ENCODE peak calls at places on chromosome 13, in five cellular contexts. One of them, this sample, is unnamed.

GRCh38 chr13:42367836-42368235 is 95.9 kb downstream of the AKAP11 start:
- DNase-seq in H1: no peak
- DNase-seq in H9: no peak
- DNase-seq in mesenchymal stem cell: peak; percentile 29
- DNase-seq in trophoblast cell: no peak
- DNase-seq in this sample: no peak

GRCh38 chr13:105518086-105518485 is 1017.4 kb downstream of the EFNB2 start:
- DNase-seq in H1: no peak
- DNase-seq in H9: no peak
- DNase-seq in mesenchymal stem cell: peak; percentile 25
- DNase-seq in trophoblast cell: peak; percentile 39
- DNase-seq in this sample: no peak

GRCh38 chr13:94110011-94110410 is 369.5 kb downstream of the DCT start:
- DNase-seq in H1: no peak
- DNase-seq in H9: no peak
- DNase-seq in mesenchymal stem cell: no peak
- DNase-seq in trophoblast cell: no peak
- DNase-seq in this sample: no peak

GRCh38 chr13:114339779-114340534 is 25.7 kb downstream of the CHAMP1 start:
- DNase-seq in H1: no peak
- DNase-seq in H9: no peak
- DNase-seq in mesenchymal stem cell: peak; percentile 47
- DNase-seq in trophoblast cell: peak; percentile 50
- DNase-seq in this sample: no peak

GRCh38 chr13:105763851-105764250 is 771.6 kb downstream of the EFNB2 start:
- DNase-seq in H1: no peak
- DNase-seq in H9: no peak
- DNase-seq in mesenchymal stem cell: peak; percentile 47
- DNase-seq in trophoblast cell: no peak
- DNase-seq in this sample: no peak

GRCh38 chr13:45718063-45718462 is 15.9 kb downstream of the CBY2 start:
- DNase-seq in H1: no peak
- DNase-seq in H9: peak; percentile 41
- DNase-seq in mesenchymal stem cell: no peak
- DNase-seq in trophoblast cell: peak; percentile 70
- DNase-seq in this sample: no peak

GRCh38 chr13:107994137-107994536 is 221.2 kb downstream of the LIG4 start:
- DNase-seq in H1: no peak
- DNase-seq in H9: no peak
- DNase-seq in mesenchymal stem cell: no peak
- DNase-seq in trophoblast cell: no peak
- DNase-seq in this sample: no peak

GRCh38 chr13:101712026-101712348 is 259.5 kb downstream of the ITGBL1 start:
- DNase-seq in H1: no peak
- DNase-seq in H9: no peak
- DNase-seq in mesenchymal stem cell: no peak
- DNase-seq in trophoblast cell: no peak
- DNase-seq in this sample: no peak

GRCh38 chr13:72174549-72174948 is 307.5 kb upstream of the DACH1 start:
- DNase-seq in H1: no peak
- DNase-seq in H9: no peak
- DNase-seq in mesenchymal stem cell: no peak
- DNase-seq in trophoblast cell: no peak
- DNase-seq in this sample: no peak

GRCh38 chr13:42821437-42821836 is 40.1 kb downstream of the FAM216B start:
- DNase-seq in H1: no peak
- DNase-seq in H9: no peak
- DNase-seq in mesenchymal stem cell: peak; percentile 54
- DNase-seq in trophoblast cell: no peak
- DNase-seq in this sample: no peak

GRCh38 chr13:40096357-40096911 is 441.0 kb downstream of the COG6 start:
- DNase-seq in H1: no peak
- DNase-seq in H9: no peak
- DNase-seq in mesenchymal stem cell: no peak
- DNase-seq in trophoblast cell: no peak
- DNase-seq in this sample: no peak

GRCh38 chr13:53142301-53142700 is 113.7 kb downstream of the OLFM4 start:
- DNase-seq in H1: no peak
- DNase-seq in H9: no peak
- DNase-seq in mesenchymal stem cell: no peak
- DNase-seq in trophoblast cell: no peak
- DNase-seq in this sample: no peak

GRCh38 chr13:53143757-53144320 is 115.2 kb downstream of the OLFM4 start:
- DNase-seq in H1: no peak
- DNase-seq in H9: no peak
- DNase-seq in mesenchymal stem cell: no peak
- DNase-seq in trophoblast cell: no peak
- DNase-seq in this sample: no peak

GRCh38 chr13:53144826-53145225 is 116.2 kb downstream of the OLFM4 start:
- DNase-seq in H1: no peak
- DNase-seq in H9: no peak
- DNase-seq in mesenchymal stem cell: no peak
- DNase-seq in trophoblast cell: no peak
- DNase-seq in this sample: no peak

GRCh38 chr13:53138369-53139036 is 109.9 kb downstream of the OLFM4 start:
- DNase-seq in H1: no peak
- DNase-seq in H9: no peak
- DNase-seq in mesenchymal stem cell: peak; percentile 61
- DNase-seq in trophoblast cell: no peak
- DNase-seq in this sample: no peak

GRCh38 chr13:53141336-53141735 is 112.7 kb downstream of the OLFM4 start:
- DNase-seq in H1: no peak
- DNase-seq in H9: no peak
- DNase-seq in mesenchymal stem cell: no peak
- DNase-seq in trophoblast cell: no peak
- DNase-seq in this sample: no peak
- H2BK12ac ChIP-seq in H1: no peak overlapping the region
- H2BK12ac ChIP-seq in H9: no peak overlapping the region
- H2BK12ac ChIP-seq in mesenchymal stem cell: no peak overlapping the region
- H2BK12ac ChIP-seq in trophoblast cell: no peak overlapping the region
- H2BK12ac ChIP-seq in this sample: no peak overlapping the region

DNA sequence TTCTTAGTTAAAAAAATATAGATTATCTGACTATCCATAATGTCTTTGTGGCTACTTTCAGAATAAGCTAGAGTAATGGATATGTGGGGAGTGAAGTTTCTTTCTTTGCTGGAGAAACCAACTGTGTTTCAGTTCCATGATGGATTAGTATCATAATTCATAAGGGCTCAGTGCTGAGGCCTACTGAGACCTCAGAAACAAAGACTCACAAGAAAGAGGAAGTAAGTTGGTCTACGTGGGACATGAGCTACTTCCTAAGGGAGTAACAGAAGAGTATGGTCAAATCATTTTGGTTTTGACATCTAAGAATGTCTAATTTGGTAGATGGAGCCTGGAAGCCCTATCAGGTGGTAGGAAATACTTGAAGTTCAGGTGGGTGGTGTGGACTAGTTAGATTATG is 99.0 kb upstream of the HTR2A start:
- DNase-seq in H1: no peak
- DNase-seq in H9: no peak
- DNase-seq in mesenchymal stem cell: no peak
- DNase-seq in trophoblast cell: no peak
- DNase-seq in this sample: no peak
- H2AK5ac ChIP-seq in H1: no peak overlapping the region
- H2AK5ac ChIP-seq in H9: no peak overlapping the region
- H2AK5ac ChIP-seq in mesenchymal stem cell: no peak overlapping the region
- H2AK5ac ChIP-seq in trophoblast cell: no peak overlapping the region
- H2AK5ac ChIP-seq in this sample: no peak overlapping the region

GRCh38 chr13:33217256-33217655 is 68.3 kb downstream of the STARD13 start:
- DNase-seq in H1: no peak
- DNase-seq in H9: no peak
- DNase-seq in mesenchymal stem cell: no peak
- DNase-seq in trophoblast cell: no peak
- DNase-seq in this sample: no peak
- H3K4me1 ChIP-seq in H1: no peaks in the 10 kb centered on the region
- H3K4me1 ChIP-seq in H9: peaks cover 8% of the 10 kb centered on the region
- H3K4me1 ChIP-seq in mesenchymal stem cell: peaks cover 18% of the 10 kb centered on the region
- H3K4me1 ChIP-seq in trophoblast cell: peaks cover 17% of the 10 kb centered on the region
- H3K4me1 ChIP-seq in this sample: peaks cover 8% of the 10 kb centered on the region

DNA sequence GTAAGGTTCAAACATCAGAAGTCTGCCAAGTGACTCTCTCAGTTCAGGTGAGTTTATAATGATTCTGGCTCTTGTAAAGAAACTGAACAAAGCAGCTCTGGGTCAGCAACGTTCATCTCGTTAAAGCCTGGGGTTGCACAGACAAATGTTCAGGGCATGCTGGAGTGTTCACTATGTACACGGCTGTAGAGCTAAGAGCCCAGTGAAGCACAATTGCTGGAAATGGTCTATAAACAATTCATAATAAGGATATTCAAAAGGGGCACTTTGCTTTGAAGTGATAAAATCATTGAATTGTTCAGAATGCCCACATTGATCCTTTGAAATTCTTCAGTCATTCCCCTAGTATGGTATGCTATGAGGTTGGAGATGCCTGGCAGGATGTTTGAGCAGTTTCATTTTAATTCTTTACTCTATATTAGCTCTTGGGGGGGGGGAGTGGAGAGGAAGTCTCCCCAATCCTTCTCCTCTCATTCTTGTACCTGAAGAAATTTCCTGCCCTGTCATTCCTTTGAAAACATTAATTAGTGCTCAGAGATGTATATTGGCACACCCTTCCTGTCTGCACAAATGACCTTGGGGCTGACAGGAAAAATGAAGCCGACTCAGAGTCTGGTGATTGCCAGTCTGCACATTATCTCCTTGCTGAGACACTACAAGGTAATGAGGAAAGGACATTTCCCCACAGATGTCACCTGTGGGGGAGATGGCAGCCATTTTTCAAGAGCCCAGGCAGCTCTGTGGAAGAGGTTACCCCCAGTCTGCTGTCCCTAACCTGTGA is 145.6 kb downstream of the DLEU7 start:
- DNase-seq in H1: no peak
- DNase-seq in H9: no peak
- DNase-seq in mesenchymal stem cell: no peak
- DNase-seq in trophoblast cell: no peak
- DNase-seq in this sample: no peak
- H2BK12ac ChIP-seq in H1: no peak overlapping the region
- H2BK12ac ChIP-seq in H9: no peak overlapping the region
- H2BK12ac ChIP-seq in mesenchymal stem cell: no peak overlapping the region
- H2BK12ac ChIP-seq in trophoblast cell: no peak overlapping the region
- H2BK12ac ChIP-seq in this sample: no peak overlapping the region

DNA sequence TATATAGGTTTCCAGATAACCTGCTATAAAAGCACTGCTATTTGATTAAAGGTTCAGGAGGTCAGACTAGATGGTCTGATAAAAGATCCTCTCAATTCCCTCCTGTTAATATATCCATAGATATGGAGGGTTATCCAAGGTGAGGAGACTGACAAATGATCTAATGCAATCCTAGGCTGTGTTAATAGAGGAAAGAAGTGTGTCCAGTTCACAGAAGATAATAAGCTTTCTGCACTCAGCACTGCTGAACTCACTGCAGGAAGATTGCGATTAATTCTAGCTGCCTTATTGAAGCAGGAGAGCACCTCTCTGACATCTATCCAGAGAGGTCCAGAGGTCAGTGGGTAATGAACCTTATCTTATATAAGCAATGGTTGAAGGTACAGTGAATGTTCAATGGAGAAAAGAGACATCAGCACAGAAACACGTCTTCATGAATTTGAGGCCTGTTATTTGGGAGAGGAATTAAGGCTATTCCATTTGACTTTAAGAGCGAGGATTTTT is 75.9 kb upstream of the SLC10A2 start:
- DNase-seq in H1: no peak
- DNase-seq in H9: no peak
- DNase-seq in mesenchymal stem cell: no peak
- DNase-seq in trophoblast cell: no peak
- DNase-seq in this sample: no peak
- H2AK5ac ChIP-seq in H1: no peak overlapping the region
- H2AK5ac ChIP-seq in H9: no peak overlapping the region
- H2AK5ac ChIP-seq in mesenchymal stem cell: no peak overlapping the region
- H2AK5ac ChIP-seq in trophoblast cell: no peak overlapping the region
- H2AK5ac ChIP-seq in this sample: no peak overlapping the region

GRCh38 chr13:36158606-36159005 is 27.4 kb upstream of the DCLK1 start:
- DNase-seq in H1: no peak
- DNase-seq in H9: no peak
- DNase-seq in mesenchymal stem cell: no peak
- DNase-seq in trophoblast cell: peak; percentile 5
- DNase-seq in this sample: no peak
- H3K4me1 ChIP-seq in H1: peaks cover 3% of the 10 kb centered on the region
- H3K4me1 ChIP-seq in H9: peaks cover 3% of the 10 kb centered on the region
- H3K4me1 ChIP-seq in mesenchymal stem cell: peaks cover 5% of the 10 kb centered on the region
- H3K4me1 ChIP-seq in trophoblast cell: no peaks in the 10 kb centered on the region
- H3K4me1 ChIP-seq in this sample: peaks cover 5% of the 10 kb centered on the region

GRCh38 chr13:58919551-58919950 is 1244.2 kb downstream of the DIAPH3 start:
- DNase-seq in H1: no peak
- DNase-seq in H9: no peak
- DNase-seq in mesenchymal stem cell: peak; percentile 76
- DNase-seq in trophoblast cell: no peak
- DNase-seq in this sample: no peak

GRCh38 chr13:58926858-58927257 is 1236.9 kb downstream of the DIAPH3 start:
- DNase-seq in H1: no peak
- DNase-seq in H9: no peak
- DNase-seq in mesenchymal stem cell: no peak
- DNase-seq in trophoblast cell: no peak
- DNase-seq in this sample: no peak

DNA sequence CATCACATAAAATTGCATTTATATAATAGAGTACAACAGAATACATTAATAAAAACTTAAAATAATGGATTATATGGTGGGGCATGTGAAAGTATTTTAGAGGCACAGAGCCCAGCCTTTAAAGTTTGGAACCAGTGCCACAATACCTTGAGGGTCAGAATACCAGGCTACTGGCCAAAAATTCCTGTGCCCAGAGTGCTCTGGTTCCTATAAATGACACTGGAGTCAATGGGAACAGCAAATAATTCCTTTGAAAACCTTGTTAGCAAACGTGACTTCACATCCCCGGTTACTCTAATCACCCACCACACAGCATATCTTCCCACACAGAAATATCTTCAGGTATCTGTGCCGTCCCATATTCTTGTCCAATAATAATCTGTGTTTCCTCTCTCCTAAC is 1242.6 kb downstream of the DIAPH3 start:
- DNase-seq in H1: no peak
- DNase-seq in H9: no peak
- DNase-seq in mesenchymal stem cell: no peak
- DNase-seq in trophoblast cell: no peak
- DNase-seq in this sample: no peak
- H2BK12ac ChIP-seq in H1: no peak overlapping the region
- H2BK12ac ChIP-seq in H9: no peak overlapping the region
- H2BK12ac ChIP-seq in mesenchymal stem cell: no peak overlapping the region
- H2BK12ac ChIP-seq in trophoblast cell: no peak overlapping the region
- H2BK12ac ChIP-seq in this sample: no peak overlapping the region